ENCODE peak calls at places on chromosome 12, in four cellular contexts. U is GM12878, C is K562, P is HL-60. J is an unnamed sample.

GRCh38 chr12:4037747-4038312 is 164.6 kb upstream of the PARP11 start:
- DNase-seq in P (no peak), C (peak), U (no peak), J (no peak)

GRCh38 chr12:80937391-80938238 is at the start of gene LIN7A:
- DNase-seq in U (no peak), C (no peak), P (peak), J (no peak)

GRCh38 chr12:131311764-131312163 is 358.1 kb downstream of the ADGRD1 start:
- DNase-seq in C (no peak), P (no peak), U (no peak), J (no peak)

GRCh38 chr12:118334241-118334640 is 38.5 kb downstream of the TAOK3 start:
- DNase-seq in C (no peak), P (no peak), U (no peak), J (no peak)

GRCh38 chr12:114783176-114783575 is 99.2 kb upstream of the TBX3 start:
- DNase-seq in C (no peak), U (no peak), P (no peak), J (no peak)

GRCh38 chr12:120687570-120688289 is 781 bp downstream of the MLEC start:
- DNase-seq in P (no peak), U (no peak), C (peak), J (no peak)

GRCh38 chr12:68915055-68915454 is 17.9 kb downstream of the CPM start:
- DNase-seq in U (no peak), P (no peak), C (no peak), J (no peak)

GRCh38 chr12:131008461-131009270 is 55.0 kb downstream of the ADGRD1 start:
- DNase-seq in P (no peak), C (no peak), U (no peak), J (no peak)

GRCh38 chr12:95995238-95996031 is 709 bp downstream of the HAL start:
- DNase-seq in P (no peak), C (no peak), U (no peak), J (no peak)

GRCh38 chr12:101780599-101780998 is 41.3 kb upstream of the SYCP3 start:
- DNase-seq in C (no peak), U (no peak), P (no peak), J (no peak)

GRCh38 chr12:131195796-131196195 is 242.1 kb downstream of the ADGRD1 start:
- DNase-seq in C (no peak), P (no peak), U (no peak), J (no peak)

GRCh38 chr12:49549735-49550710 is 11.2 kb downstream of the KCNH3 start:
- DNase-seq in P (no peak), U (no peak), C (no peak), J (no peak)

GRCh38 chr12:116435984-116436383 is 123.2 kb upstream of the MAP1LC3B2 start:
- DNase-seq in U (no peak), C (no peak), P (no peak), J (no peak)

GRCh38 chr12:29796823-29797263 is 13.1 kb upstream of the TMTC1 start:
- DNase-seq in C (no peak), P (no peak), U (no peak), J (no peak)

GRCh38 chr12:51343201-51343600 is 3.3 kb downstream of the CELA1 start:
- DNase-seq in U (no peak), C (no peak), P (no peak), J (no peak)

GRCh38 chr12:100899301-100899700 is 104.7 kb downstream of the ANO4 start:
- DNase-seq in P (no peak), U (no peak), C (no peak), J (no peak)

GRCh38 chr12:75932241-75932640 is 99.3 kb downstream of the PHLDA1 start:
- DNase-seq in C (no peak), U (no peak), P (no peak), J (no peak)

GRCh38 chr12:112527082-112527481 is 108.3 kb downstream of the PTPN11 start:
- DNase-seq in P (no peak), C (no peak), U (no peak), J (no peak)

GRCh38 chr12:132124766-132125425 is 19.2 kb downstream of the DDX51 start:
- DNase-seq in P (peak), U (no peak), C (no peak), J (no peak)

GRCh38 chr12:24424889-24425600 is 475.6 kb upstream of the SOX5 start:
- DNase-seq in C (no peak), U (no peak), P (no peak), J (no peak)

DNA sequence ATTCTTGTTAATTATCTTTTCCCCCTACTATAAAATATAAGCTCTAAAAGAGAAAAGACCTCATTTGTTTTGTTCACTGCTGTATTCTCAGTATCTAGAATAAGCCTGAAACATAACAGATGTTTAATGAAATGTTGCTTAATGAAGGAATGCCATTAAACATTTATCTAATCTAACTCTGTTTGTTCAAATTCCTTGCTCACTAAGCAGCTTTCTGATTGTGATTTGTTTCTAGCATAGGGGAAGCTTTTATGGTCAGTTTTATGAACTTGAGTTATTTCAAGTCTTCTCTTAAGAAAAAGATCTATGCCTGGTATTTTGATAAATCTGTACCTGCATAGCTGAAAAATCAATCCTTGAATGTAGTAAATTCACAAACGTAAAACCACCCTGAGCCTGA is 308.6 kb downstream of the CCDC91 start:
- DNase-seq in U (no peak), P (no peak), C (no peak), J (no peak)
- TF ChIP-seq SPI1 in U (no peak), P (no peak), C (no peak), J (no peak)

GRCh38 chr12:19844224-19844623 is 404.9 kb downstream of the AEBP2 start:
- DNase-seq in U (no peak), P (no peak), C (no peak), J (no peak)
- TF ChIP-seq SPI1 in U (no peak), P (no peak), C (no peak), J (no peak)

GRCh38 chr12:129169928-129170327 is 316.6 kb downstream of the GLT1D1 start:
- DNase-seq in C (no peak), P (no peak), U (no peak), J (no peak)
- TF ChIP-seq SPI1 in C (no peak), P (no peak), U (no peak), J (no peak)

GRCh38 chr12:82522762-82523161 is 163.9 kb upstream of the TMTC2 start:
- DNase-seq in P (no peak), U (no peak), C (no peak), J (no peak)
- TF ChIP-seq SPI1 in P (no peak), U (no peak), C (no peak), J (no peak)

DNA sequence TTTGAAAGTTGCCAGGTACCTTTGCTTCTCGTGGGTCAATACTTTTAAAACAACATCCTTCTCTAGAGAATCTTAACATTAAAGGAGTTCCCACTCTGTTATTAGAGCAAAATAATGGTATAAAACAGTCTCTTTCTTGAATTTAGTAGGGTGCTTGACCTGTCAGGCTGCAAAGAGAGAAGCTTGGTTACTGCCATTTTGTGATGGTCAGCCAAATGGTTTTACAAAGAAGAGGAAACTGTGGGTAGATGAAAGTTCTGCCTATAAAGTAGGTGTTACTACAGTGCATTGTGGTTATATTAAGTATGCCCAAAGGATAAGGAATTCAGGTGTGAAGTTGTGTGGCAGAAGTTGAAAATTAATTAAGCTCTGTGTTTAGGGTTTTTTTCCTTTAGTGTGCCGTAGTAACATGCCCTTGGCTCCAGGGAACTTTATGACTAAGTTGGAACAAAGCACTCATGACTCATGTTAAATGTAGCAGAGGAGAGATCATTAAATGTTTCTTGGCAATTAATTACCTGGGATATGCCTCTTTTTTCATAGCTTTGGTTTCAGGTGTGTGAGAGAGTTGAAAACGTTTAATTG is 354.0 kb upstream of the KITLG start:
- DNase-seq in U (no peak), P (no peak), C (no peak), J (no peak)
- TF ChIP-seq SPI1 in U (no peak), P (no peak), C (no peak), J (no peak)

DNA sequence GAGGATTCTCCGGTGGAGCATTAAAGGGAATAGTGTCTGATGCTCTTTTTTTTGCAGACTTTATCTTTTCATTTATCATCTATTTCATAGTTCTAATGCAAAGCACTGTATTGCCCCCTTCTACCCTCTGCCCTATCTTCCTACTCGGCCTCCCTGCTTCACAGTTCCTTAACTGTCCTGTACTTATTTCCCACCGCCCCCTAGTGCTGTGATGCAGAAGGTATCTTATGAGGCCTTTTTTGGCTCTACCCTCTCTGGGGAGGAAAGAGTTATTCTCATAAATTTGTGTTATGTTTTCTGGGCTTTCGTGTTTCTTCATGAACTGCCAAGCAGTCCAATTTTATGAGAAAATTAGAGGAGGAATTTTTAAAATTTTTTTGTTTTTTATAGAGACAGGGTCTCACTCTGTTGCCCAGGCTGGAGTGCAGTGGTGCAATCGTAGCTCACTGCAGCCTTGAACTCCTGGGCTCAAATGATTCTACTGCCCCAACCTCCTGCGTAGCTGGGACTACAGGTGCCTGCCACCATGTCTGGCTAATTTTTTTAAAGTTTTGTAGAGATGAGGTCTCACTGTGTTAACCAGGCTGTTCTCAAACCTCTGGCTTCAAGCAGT is 1.2 kb downstream of the ITFG2 start:
- DNase-seq in U (no peak), P (peak), C (peak), J (peak)
- TF ChIP-seq SPI1 in U (peak), P (no peak), C (no peak), J (peak)

DNA sequence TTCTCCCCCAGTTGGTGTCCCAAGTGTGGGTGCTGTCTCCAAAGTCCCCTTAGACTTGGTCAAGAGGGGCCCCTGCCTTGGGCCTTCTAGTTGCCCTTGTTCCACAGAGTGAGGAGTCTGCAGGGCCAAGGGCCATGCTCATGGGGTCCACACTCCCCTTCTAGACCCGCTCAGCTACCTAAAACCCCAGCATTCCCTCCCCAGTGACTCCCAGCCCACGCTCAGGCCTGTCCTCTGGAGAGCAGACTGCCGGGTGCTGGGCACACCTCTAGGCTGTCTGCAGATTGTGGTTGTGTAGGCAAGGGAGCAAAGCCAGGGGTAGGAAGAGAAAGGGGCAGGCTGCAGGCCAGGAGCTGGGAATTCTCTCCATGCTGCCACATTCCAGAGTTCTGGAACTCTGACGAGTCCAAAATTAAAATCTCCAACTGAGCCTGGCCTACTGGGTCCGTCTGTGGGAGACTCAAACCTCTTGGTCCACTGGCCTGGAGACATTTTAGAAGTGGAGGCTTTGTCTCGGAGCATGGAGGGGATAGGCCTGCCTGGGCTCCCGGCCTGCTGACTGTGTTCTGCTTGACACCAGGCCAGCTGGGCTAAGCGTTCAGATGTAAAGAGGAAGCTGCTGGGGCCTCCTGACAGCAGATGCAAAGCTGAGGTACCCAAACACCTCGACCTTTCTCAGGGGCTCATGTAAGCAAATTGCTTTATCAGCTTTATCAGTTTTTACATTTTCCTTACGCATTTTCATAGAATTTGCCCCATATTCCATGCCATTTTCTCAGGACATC is 13.7 kb upstream of the KRT5 start:
- DNase-seq in P (no peak), U (no peak), C (no peak), J (no peak)
- TF ChIP-seq SPI1 in P (no peak), U (no peak), C (no peak), J (no peak)

GRCh38 chr12:12716845-12717585 is at the start of gene CDKN1B:
- DNase-seq in C (peak), P (peak), U (peak), J (peak)
- TF ChIP-seq SPI1 in C (no peak), P (no peak), U (no peak), J (no peak)

GRCh38 chr12:6197996-6198395 is 2.2 kb upstream of the CD9 start:
- DNase-seq in P (no peak), C (no peak), U (no peak), J (no peak)

GRCh38 chr12:6195665-6196535 is 4.3 kb upstream of the CD9 start:
- DNase-seq in P (peak), U (peak), C (peak), J (peak)

GRCh38 chr12:6198556-6198955 is 1.6 kb upstream of the CD9 start:
- DNase-seq in C (no peak), P (no peak), U (no peak), J (no peak)

GRCh38 chr12:6192604-6193380 is 7.4 kb upstream of the CD9 start:
- DNase-seq in U (no peak), C (no peak), P (no peak), J (no peak)

GRCh38 chr12:6193853-6194815 is 6.1 kb upstream of the CD9 start:
- DNase-seq in P (peak), C (no peak), U (no peak), J (no peak)
- TF ChIP-seq SPI1 in P (no peak), C (no peak), U (no peak), J (no peak)

J was measured in GM12891.